ENCODE peak calls at places on chromosomes 6 and 20, in nine cellular contexts. I is GM23248, J is PC-9, W is hepatocyte, N is OCI-LY7, X is K562, C is IMR-90, O is SK-N-SH, A is fibroblast of lung. F is an unnamed sample. For H4K20me1, the result is how much of the 10 kb centered on the place peaks cover.

GRCh38 chr6:24902782-24903181 is 33.0 kb downstream of the RIPOR2 start:
- DNase-seq in W (no peak), J (no peak), N (no peak), I (peak), O (no peak), A (peak), C (peak), X (no peak), F (no peak)

GRCh38 chr6:134529921-134530320 is 212.0 kb upstream of the SGK1 start:
- DNase-seq in N (no peak), I (peak), J (no peak), X (no peak), W (peak), A (peak), O (no peak), C (peak), F (peak)

GRCh38 chr6:6006428-6007310 is at the start of gene NRN1:
- DNase-seq in I (peak), C (no peak), X (no peak), W (no peak), J (no peak), A (no peak), N (peak), O (peak), F (no peak)

GRCh38 chr6:13760948-13761347 is 49.3 kb upstream of the RANBP9 start:
- DNase-seq in W (no peak), A (peak), O (no peak), J (no peak), I (peak), C (peak), X (no peak), N (no peak), F (no peak)

GRCh38 chr6:128209771-128210170 is 308.9 kb upstream of the THEMIS start:
- DNase-seq in X (no peak), A (peak), W (no peak), I (peak), N (no peak), O (no peak), J (peak), C (peak), F (no peak)

GRCh38 chr20:8320306-8320705 is 188.2 kb downstream of the PLCB1 start:
- DNase-seq in O (no peak), N (no peak), I (no peak), X (no peak), A (no peak), C (no peak), W (no peak), J (no peak), F (no peak)

GRCh38 chr20:38590682-38591483 is 9.9 kb downstream of the ADIG start:
- DNase-seq in X (no peak), A (no peak), I (peak), N (no peak), W (no peak), J (no peak), C (no peak), O (no peak), F (no peak)

GRCh38 chr6:26273673-26274595 is 91.1 kb upstream of the BTN3A2 start:
- DNase-seq in A (no peak), W (no peak), C (peak), N (peak), J (no peak), X (no peak), O (no peak), I (peak), F (peak)

GRCh38 chr20:37336369-37337207 is 9.4 kb upstream of the SRC start:
- DNase-seq in I (peak), A (peak), W (peak), O (peak), X (peak), C (peak), J (no peak), N (peak), F (peak)

GRCh38 chr6:165627366-165627765 is 35.7 kb downstream of the PDE10A start:
- DNase-seq in X (no peak), I (no peak), J (no peak), A (no peak), C (no peak), N (no peak), W (no peak), O (peak), F (no peak)

GRCh38 chr6:116764961-116765841 is at the start of gene FAM162B:
- DNase-seq in C (peak), O (peak), W (peak), A (peak), X (no peak), N (no peak), I (peak), J (no peak), F (no peak)

GRCh38 chr6:31401403-31401802 is 2.0 kb upstream of the MICA start:
- DNase-seq in O (no peak), N (no peak), W (peak), X (no peak), A (peak), I (peak), C (peak), J (peak), F (peak)

GRCh38 chr6:100731411-100731810 is 149.7 kb downstream of the ASCC3 start:
- DNase-seq in O (no peak), W (no peak), I (no peak), A (no peak), N (no peak), J (no peak), C (no peak), X (no peak), F (no peak)

GRCh38 chr20:19888269-19888669 is 128.9 kb upstream of the NAA20 start:
- DNase-seq in J (no peak), I (no peak), O (no peak), C (no peak), W (no peak), N (no peak), X (no peak), A (no peak), F (no peak)

GRCh38 chr6:127464161-127464880 is 5.1 kb upstream of the KIAA0408 start:
- DNase-seq in W (no peak), O (no peak), N (no peak), I (peak), J (no peak), C (peak), A (peak), X (no peak), F (no peak)

GRCh38 chr6:130625825-130626500 is 201.2 kb upstream of the SMLR1 start:
- DNase-seq in I (peak), A (peak), C (peak), J (no peak), N (no peak), X (no peak), W (peak), O (no peak), F (no peak)

GRCh38 chr6:137536104-137536773 is 42.0 kb upstream of the OLIG3 start:
- DNase-seq in A (no peak), N (no peak), W (no peak), O (no peak), I (no peak), J (no peak), X (no peak), C (no peak), F (peak)

GRCh38 chr20:45456632-45457031 is 12.9 kb upstream of the WFDC2 start:
- DNase-seq in O (no peak), A (no peak), I (peak), N (peak), X (peak), W (peak), C (no peak), J (peak), F (peak)

GRCh38 chr20:52294106-52294628 is 102.6 kb upstream of the ZFP64 start:
- DNase-seq in N (no peak), O (no peak), I (peak), A (no peak), W (no peak), X (no peak), C (no peak), J (no peak), F (no peak)

GRCh38 chr6:161374971-161375873 is 101.4 kb upstream of the AGPAT4 start:
- DNase-seq in N (no peak), C (no peak), O (peak), I (peak), W (no peak), J (no peak), A (peak), X (peak), F (no peak)

GRCh38 chr20:17542481-17542880 is 11.3 kb upstream of the BFSP1 start:
- DNase-seq in O (no peak), N (no peak), X (no peak), C (no peak), A (peak), I (peak), J (no peak), W (no peak), F (no peak)

GRCh38 chr20:58399926-58400325 is 10.9 kb downstream of the VAPB start:
- DNase-seq in C (no peak), N (no peak), O (no peak), W (no peak), A (no peak), X (no peak), J (no peak), I (no peak), F (no peak)
- H4K20me1 ChIP-seq in C (half or more), N (half or more), O (half or more), W (half or more), A (under half), X (half or more), J (half or more), I (under half), F (half or more)

GRCh38 chr6:15499125-15499524 is 163.7 kb downstream of the DTNBP1 start:
- DNase-seq in X (no peak), C (no peak), A (no peak), W (no peak), O (no peak), N (no peak), J (no peak), I (no peak), F (no peak)
- H4K20me1 ChIP-seq in X (under half), C (half or more), A (under half), W (under half), O (under half), N (under half), J (under half), I (under half), F (under half)

DNA sequence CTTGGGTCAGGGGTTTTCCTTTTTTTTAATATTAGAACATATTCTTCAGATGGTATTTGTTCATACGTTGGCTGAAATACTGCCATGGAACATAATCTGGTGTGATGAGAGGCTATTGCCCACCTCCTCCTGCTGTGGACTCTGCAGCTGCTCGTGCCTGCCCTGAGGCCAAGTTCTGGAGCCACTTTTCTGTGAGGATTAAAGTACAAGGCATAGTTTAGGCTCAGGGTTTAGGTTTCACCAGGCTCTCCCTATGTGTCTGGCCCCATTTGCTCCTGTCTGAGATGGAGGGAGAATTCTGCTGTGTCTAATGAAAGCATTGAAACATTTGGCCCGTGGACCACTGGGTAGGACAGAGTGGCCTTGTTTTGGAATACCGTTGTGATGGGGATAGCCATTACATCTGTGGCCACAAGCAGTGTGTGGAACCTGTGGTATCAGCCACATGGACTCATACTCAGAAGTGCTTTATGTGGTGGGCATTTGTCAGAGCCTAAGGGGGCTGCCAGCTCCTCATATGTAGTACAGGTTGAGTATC is 5.9 kb downstream of the WRNIP1 start:
- DNase-seq in C (no peak), O (peak), J (no peak), A (no peak), N (no peak), W (no peak), I (no peak), X (no peak), F (no peak)
- H4K20me1 ChIP-seq in C (half or more), O (half or more), J (under half), A (under half), N (under half), W (under half), I (under half), X (under half), F (half or more)

GRCh38 chr20:62148908-62149314 is 5.3 kb downstream of the SS18L1 start:
- DNase-seq in I (no peak), O (no peak), W (no peak), N (no peak), X (no peak), C (no peak), J (no peak), A (no peak), F (no peak)
- H4K20me1 ChIP-seq in I (under half), O (half or more), W (half or more), N (under half), X (under half), C (half or more), J (half or more), A (under half), F (half or more)

GRCh38 chr6:99270030-99270429 is 79.4 kb downstream of the FAXC start:
- DNase-seq in O (no peak), C (no peak), W (no peak), J (no peak), I (no peak), N (no peak), X (no peak), A (no peak), F (no peak)
- H4K20me1 ChIP-seq in O (under half), C (under half), W (under half), J (under half), I (under half), N (under half), X (under half), A (under half), F (under half)

DNA sequence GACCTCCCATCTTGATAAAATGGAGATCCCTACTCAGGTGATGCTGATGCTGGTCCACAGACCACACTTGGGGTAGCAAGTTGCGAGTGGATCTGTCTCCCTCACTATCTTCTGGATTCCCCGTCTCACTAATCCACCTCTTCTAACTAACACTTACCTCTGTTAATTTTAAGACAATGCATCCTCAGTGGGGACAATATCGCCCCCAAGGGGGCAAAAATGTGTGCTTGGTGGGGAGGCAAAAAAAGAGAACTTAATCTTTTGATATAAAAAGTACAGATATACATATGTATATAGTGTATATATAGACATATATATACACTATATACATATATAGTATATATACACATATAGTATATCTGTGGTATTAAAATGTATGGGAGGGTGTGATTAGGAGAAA is 4.3 kb downstream of the LRFN2 start:
- DNase-seq in X (no peak), C (no peak), A (no peak), W (no peak), O (no peak), N (no peak), I (no peak), J (no peak), F (peak)
- H4K20me1 ChIP-seq in X (under half), C (under half), A (under half), W (under half), O (under half), N (under half), I (under half), J (under half), F (under half)

DNA sequence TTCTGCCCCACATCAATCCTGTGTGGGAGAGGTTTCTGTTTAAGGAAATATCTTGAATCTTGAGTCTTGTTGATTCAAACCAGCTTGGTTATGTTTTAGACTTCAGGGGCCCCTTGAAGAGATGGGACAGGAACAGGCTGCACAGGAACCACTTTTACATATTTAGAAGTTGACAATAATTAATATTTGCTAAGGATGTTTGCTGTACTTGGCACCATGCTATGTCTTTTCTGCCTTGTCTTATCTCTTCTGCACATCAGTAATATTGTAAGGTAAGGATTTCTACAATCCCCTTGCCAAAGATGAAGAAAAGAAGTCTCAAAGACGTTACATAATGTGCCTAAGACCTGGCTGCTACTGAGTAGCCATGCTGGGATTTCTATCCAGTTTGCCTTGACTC is 48.0 kb upstream of the PMEPA1 start:
- DNase-seq in J (no peak), A (no peak), O (no peak), N (no peak), W (no peak), I (no peak), X (no peak), C (no peak), F (no peak)
- H4K20me1 ChIP-seq in J (under half), A (under half), O (under half), N (under half), W (under half), I (under half), X (under half), C (under half), F (under half)